ENCODE peak calls at places on chromosomes 16 and 17, in four cellular contexts. One of them, this sample, is unnamed.

GRCh38 chr16:14351647-14352046 is 278.4 kb downstream of the PARN start:
- DNase-seq in astrocyte of the spinal cord: no peak
- DNase-seq in stimulated activated CD8-positive, alpha-beta memory T cell treated with anti-CD3 and anti-CD28 coated beads, Interleukin-7, amount 100 ng/mL, for 24 hours: no peak
- DNase-seq in GM12892: no peak
- DNase-seq in this sample: no peak

GRCh38 chr16:78894872-78895271 is 705.7 kb downstream of the MAF start:
- DNase-seq in GM12892: no peak
- DNase-seq in astrocyte of the spinal cord: no peak
- DNase-seq in stimulated activated CD8-positive, alpha-beta memory T cell treated with anti-CD3 and anti-CD28 coated beads, Interleukin-7, amount 100 ng/mL, for 24 hours: no peak
- DNase-seq in this sample: no peak

GRCh38 chr16:76583466-76583865 is 306.3 kb downstream of the CNTNAP4 start:
- DNase-seq in GM12892: no peak
- DNase-seq in astrocyte of the spinal cord: peak; percentile 3
- DNase-seq in stimulated activated CD8-positive, alpha-beta memory T cell treated with anti-CD3 and anti-CD28 coated beads, Interleukin-7, amount 100 ng/mL, for 24 hours: no peak
- DNase-seq in this sample: no peak

GRCh38 chr17:61209099-61209439 is 190.6 kb upstream of the TBX2 start:
- DNase-seq in GM12892: no peak
- DNase-seq in astrocyte of the spinal cord: no peak
- DNase-seq in stimulated activated CD8-positive, alpha-beta memory T cell treated with anti-CD3 and anti-CD28 coated beads, Interleukin-7, amount 100 ng/mL, for 24 hours: no peak
- DNase-seq in this sample: no peak

GRCh38 chr17:81026266-81027036 is 8.5 kb upstream of the BAIAP2 start:
- DNase-seq in stimulated activated CD8-positive, alpha-beta memory T cell treated with anti-CD3 and anti-CD28 coated beads, Interleukin-7, amount 100 ng/mL, for 24 hours: no peak
- DNase-seq in GM12892: no peak
- DNase-seq in astrocyte of the spinal cord: no peak
- DNase-seq in this sample: no peak

GRCh38 chr17:1972429-1973160 is 52.5 kb downstream of the RTN4RL1 start:
- DNase-seq in astrocyte of the spinal cord: no peak
- DNase-seq in stimulated activated CD8-positive, alpha-beta memory T cell treated with anti-CD3 and anti-CD28 coated beads, Interleukin-7, amount 100 ng/mL, for 24 hours: no peak
- DNase-seq in GM12892: no peak
- DNase-seq in this sample: no peak

GRCh38 chr16:11251525-11252481 is 4.2 kb downstream of the SOCS1 start:
- DNase-seq in stimulated activated CD8-positive, alpha-beta memory T cell treated with anti-CD3 and anti-CD28 coated beads, Interleukin-7, amount 100 ng/mL, for 24 hours: peak; percentile 66
- DNase-seq in astrocyte of the spinal cord: peak; percentile 79
- DNase-seq in GM12892: no peak
- DNase-seq in this sample: no peak

GRCh38 chr16:9225527-9226316 is 134.3 kb downstream of the HAPSTR1 start:
- DNase-seq in stimulated activated CD8-positive, alpha-beta memory T cell treated with anti-CD3 and anti-CD28 coated beads, Interleukin-7, amount 100 ng/mL, for 24 hours: no peak
- DNase-seq in GM12892: no peak
- DNase-seq in astrocyte of the spinal cord: no peak
- DNase-seq in this sample: no peak

GRCh38 chr17:9837551-9838471 is 12.1 kb downstream of the GLP2R start:
- DNase-seq in GM12892: no peak
- DNase-seq in astrocyte of the spinal cord: peak; percentile 64
- DNase-seq in stimulated activated CD8-positive, alpha-beta memory T cell treated with anti-CD3 and anti-CD28 coated beads, Interleukin-7, amount 100 ng/mL, for 24 hours: no peak
- DNase-seq in this sample: no peak

GRCh38 chr17:4232168-4232813 is 31.5 kb downstream of the ANKFY1 start:
- DNase-seq in astrocyte of the spinal cord: peak; percentile 63
- DNase-seq in stimulated activated CD8-positive, alpha-beta memory T cell treated with anti-CD3 and anti-CD28 coated beads, Interleukin-7, amount 100 ng/mL, for 24 hours: no peak
- DNase-seq in GM12892: no peak
- DNase-seq in this sample: no peak

GRCh38 chr16:4021070-4021779 is 95.0 kb downstream of the ADCY9 start:
- DNase-seq in GM12892: no peak
- DNase-seq in stimulated activated CD8-positive, alpha-beta memory T cell treated with anti-CD3 and anti-CD28 coated beads, Interleukin-7, amount 100 ng/mL, for 24 hours: no peak
- DNase-seq in astrocyte of the spinal cord: no peak
- DNase-seq in this sample: no peak

GRCh38 chr17:47696717-47697642 is 3.0 kb downstream of the TBKBP1 start:
- DNase-seq in astrocyte of the spinal cord: no peak
- DNase-seq in stimulated activated CD8-positive, alpha-beta memory T cell treated with anti-CD3 and anti-CD28 coated beads, Interleukin-7, amount 100 ng/mL, for 24 hours: no peak
- DNase-seq in GM12892: no peak
- DNase-seq in this sample: no peak

GRCh38 chr16:59164461-59164860 is 430.3 kb upstream of the GOT2 start:
- DNase-seq in astrocyte of the spinal cord: no peak
- DNase-seq in stimulated activated CD8-positive, alpha-beta memory T cell treated with anti-CD3 and anti-CD28 coated beads, Interleukin-7, amount 100 ng/mL, for 24 hours: no peak
- DNase-seq in GM12892: no peak
- DNase-seq in this sample: no peak

GRCh38 chr17:10729334-10730193 is at the start of gene TMEM220:
- DNase-seq in astrocyte of the spinal cord: peak; percentile 81
- DNase-seq in GM12892: peak; percentile 25
- DNase-seq in stimulated activated CD8-positive, alpha-beta memory T cell treated with anti-CD3 and anti-CD28 coated beads, Interleukin-7, amount 100 ng/mL, for 24 hours: no peak
- DNase-seq in this sample: peak; percentile 20

GRCh38 chr17:7848131-7848579 is 6.7 kb upstream of the TMEM88 start:
- DNase-seq in stimulated activated CD8-positive, alpha-beta memory T cell treated with anti-CD3 and anti-CD28 coated beads, Interleukin-7, amount 100 ng/mL, for 24 hours: no peak
- DNase-seq in GM12892: no peak
- DNase-seq in astrocyte of the spinal cord: no peak
- DNase-seq in this sample: no peak

GRCh38 chr16:65392831-65393565 is 271.1 kb upstream of the CDH11 start:
- DNase-seq in stimulated activated CD8-positive, alpha-beta memory T cell treated with anti-CD3 and anti-CD28 coated beads, Interleukin-7, amount 100 ng/mL, for 24 hours: no peak
- DNase-seq in GM12892: no peak
- DNase-seq in astrocyte of the spinal cord: peak; percentile 84
- DNase-seq in this sample: no peak

GRCh38 chr16:66878067-66878466 is 2.2 kb upstream of the PDP2 start:
- DNase-seq in stimulated activated CD8-positive, alpha-beta memory T cell treated with anti-CD3 and anti-CD28 coated beads, Interleukin-7, amount 100 ng/mL, for 24 hours: no peak
- DNase-seq in GM12892: no peak
- DNase-seq in astrocyte of the spinal cord: peak; percentile 39
- DNase-seq in this sample: no peak

GRCh38 chr16:30407794-30408534 is 558 bp downstream of the ZNF771 start:
- DNase-seq in astrocyte of the spinal cord: no peak
- DNase-seq in stimulated activated CD8-positive, alpha-beta memory T cell treated with anti-CD3 and anti-CD28 coated beads, Interleukin-7, amount 100 ng/mL, for 24 hours: no peak
- DNase-seq in GM12892: no peak
- DNase-seq in this sample: no peak

GRCh38 chr16:1858189-1858588 is 13.8 kb downstream of the MEIOB start:
- DNase-seq in GM12892: no peak
- DNase-seq in stimulated activated CD8-positive, alpha-beta memory T cell treated with anti-CD3 and anti-CD28 coated beads, Interleukin-7, amount 100 ng/mL, for 24 hours: no peak
- DNase-seq in astrocyte of the spinal cord: no peak
- DNase-seq in this sample: no peak

GRCh38 chr17:80899402-80900268 is 92.0 kb upstream of the CHMP6 start:
- DNase-seq in astrocyte of the spinal cord: no peak
- DNase-seq in GM12892: no peak
- DNase-seq in stimulated activated CD8-positive, alpha-beta memory T cell treated with anti-CD3 and anti-CD28 coated beads, Interleukin-7, amount 100 ng/mL, for 24 hours: peak; percentile 68
- DNase-seq in this sample: peak; percentile 3

GRCh38 chr17:82787081-82787848 is 35.4 kb downstream of the TBCD start:
- DNase-seq in stimulated activated CD8-positive, alpha-beta memory T cell treated with anti-CD3 and anti-CD28 coated beads, Interleukin-7, amount 100 ng/mL, for 24 hours: no peak
- DNase-seq in astrocyte of the spinal cord: peak; percentile 77
- DNase-seq in GM12892: no peak
- DNase-seq in this sample: no peak

GRCh38 chr16:81693047-81693446 is 86.0 kb upstream of the PLCG2 start:
- DNase-seq in stimulated activated CD8-positive, alpha-beta memory T cell treated with anti-CD3 and anti-CD28 coated beads, Interleukin-7, amount 100 ng/mL, for 24 hours: no peak
- DNase-seq in astrocyte of the spinal cord: no peak
- DNase-seq in GM12892: no peak
- DNase-seq in this sample: no peak

GRCh38 chr17:55624789-55625433 is 97.8 kb downstream of the TMEM100 start:
- DNase-seq in GM12892: no peak
- DNase-seq in stimulated activated CD8-positive, alpha-beta memory T cell treated with anti-CD3 and anti-CD28 coated beads, Interleukin-7, amount 100 ng/mL, for 24 hours: no peak
- DNase-seq in astrocyte of the spinal cord: no peak
- DNase-seq in this sample: no peak

GRCh38 chr17:7440823-7441174 is 1.5 kb downstream of the FGF11 start:
- DNase-seq in stimulated activated CD8-positive, alpha-beta memory T cell treated with anti-CD3 and anti-CD28 coated beads, Interleukin-7, amount 100 ng/mL, for 24 hours: no peak
- DNase-seq in astrocyte of the spinal cord: peak; percentile 29
- DNase-seq in GM12892: no peak
- DNase-seq in this sample: no peak

GRCh38 chr17:65487990-65488389 is 73.5 kb downstream of the AXIN2 start:
- DNase-seq in GM12892: no peak
- DNase-seq in stimulated activated CD8-positive, alpha-beta memory T cell treated with anti-CD3 and anti-CD28 coated beads, Interleukin-7, amount 100 ng/mL, for 24 hours: no peak
- DNase-seq in astrocyte of the spinal cord: no peak
- DNase-seq in this sample: no peak